ENCODE peak calls at places on chromosome 19, in ten cellular contexts. K, O, U, H, Q, P, F, J, T and D are unnamed samples.

GRCh38 chr19:49448432-49448786 is 3.2 kb downstream of the PIH1D1 start:
- DNase-seq in K (no peak), O (no peak), U (no peak), H (no peak), Q (no peak), P (no peak), F (no peak), J (no peak), T (no peak), D (no peak)

GRCh38 chr19:5929646-5930045 is 15.6 kb downstream of the CAPS start:
- DNase-seq in K (no peak), O (no peak), U (no peak), H (no peak), Q (no peak), P (no peak), F (no peak), J (no peak), T (no peak), D (no peak)

GRCh38 chr19:16867211-16867610 is 21.6 kb upstream of the F2RL3 start:
- DNase-seq in K (no peak), O (no peak), U (peak), H (no peak), Q (no peak), P (no peak), F (no peak), J (peak), T (no peak), D (no peak)

GRCh38 chr19:42376177-42376555 is 13.9 kb downstream of the CNFN start:
- DNase-seq in K (no peak), O (no peak), U (no peak), H (no peak), Q (no peak), P (no peak), F (no peak), J (no peak), T (no peak), D (no peak)

GRCh38 chr19:5641171-5641570 is 18.3 kb downstream of the SAFB start:
- DNase-seq in K (no peak), O (no peak), U (no peak), H (no peak), Q (no peak), P (no peak), F (no peak), J (no peak), T (no peak), D (no peak)

GRCh38 chr19:8145969-8146368 is 3.4 kb downstream of the FBN3 start:
- DNase-seq in K (no peak), O (peak), U (no peak), H (no peak), Q (no peak), P (no peak), F (peak), J (no peak), T (no peak), D (no peak)

GRCh38 chr19:7783991-7784421 is 21.0 kb downstream of the CLEC4M start:
- DNase-seq in K (no peak), O (peak), U (peak), H (peak), Q (no peak), P (peak), F (peak), J (peak), T (no peak), D (no peak)

GRCh38 chr19:55690109-55690768 is 15.2 kb downstream of the EPN1 start:
- DNase-seq in K (no peak), O (no peak), U (no peak), H (no peak), Q (no peak), P (no peak), F (peak), J (no peak), T (no peak), D (no peak)

GRCh38 chr19:49361438-49362047 is 673 bp downstream of the TEAD2 start:
- DNase-seq in K (peak), O (peak), U (peak), H (peak), Q (peak), P (peak), F (peak), J (peak), T (no peak), D (peak)

GRCh38 chr19:41621654-41622053 is 5.2 kb downstream of the CEACAM4 start:
- DNase-seq in K (no peak), O (peak), U (no peak), H (no peak), Q (no peak), P (no peak), F (no peak), J (no peak), T (no peak), D (no peak)

GRCh38 chr19:17149393-17150135 is 65.6 kb upstream of the USE1 start:
- DNase-seq in K (no peak), O (no peak), U (no peak), H (no peak), Q (no peak), P (no peak), F (no peak), J (no peak), T (no peak), D (no peak)

GRCh38 chr19:32865326-32865725 is 4.2 kb downstream of the SLC7A9 start:
- DNase-seq in K (no peak), O (no peak), U (no peak), H (no peak), Q (no peak), P (no peak), F (peak), J (no peak), T (no peak), D (no peak)

GRCh38 chr19:30322641-30323320 is 49.4 kb upstream of the ZNF536 start:
- DNase-seq in K (no peak), O (no peak), U (no peak), H (no peak), Q (no peak), P (no peak), F (no peak), J (no peak), T (no peak), D (no peak)

GRCh38 chr19:51861870-51862622 is 25.7 kb downstream of the ZNF577 start:
- DNase-seq in K (no peak), O (no peak), U (no peak), H (no peak), Q (no peak), P (no peak), F (no peak), J (no peak), T (no peak), D (no peak)

GRCh38 chr19:32570081-32570785 is 10.8 kb upstream of the PDCD5 start:
- DNase-seq in K (no peak), O (peak), U (peak), H (peak), Q (peak), P (peak), F (no peak), J (peak), T (no peak), D (peak)

GRCh38 chr19:10289836-10290438 is at the start of gene ICAM5:
- DNase-seq in K (no peak), O (no peak), U (no peak), H (no peak), Q (peak), P (no peak), F (no peak), J (no peak), T (no peak), D (no peak)

GRCh38 chr19:36837525-36837901 is 674 bp downstream of the ZNF790 start:
- DNase-seq in K (no peak), O (peak), U (no peak), H (no peak), Q (no peak), P (no peak), F (no peak), J (peak), T (no peak), D (no peak)

GRCh38 chr19:48962029-48962848 is 2.9 kb upstream of the FTL start:
- DNase-seq in K (peak), O (peak), U (no peak), H (peak), Q (peak), P (no peak), F (peak), J (peak), T (no peak), D (no peak)

GRCh38 chr19:28838909-28839308 is 374.0 kb downstream of the UQCRFS1 start:
- DNase-seq in K (no peak), O (no peak), U (no peak), H (no peak), Q (no peak), P (no peak), F (no peak), J (no peak), T (no peak), D (no peak)

GRCh38 chr19:48553676-48554384 is 1.9 kb downstream of the SULT2B1 start:
- DNase-seq in K (no peak), O (peak), U (peak), H (peak), Q (peak), P (no peak), F (no peak), J (peak), T (no peak), D (no peak)

GRCh38 chr19:8412783-8413592 is at the start of gene MARCHF2:
- DNase-seq in K (peak), O (peak), U (peak), H (peak), Q (peak), P (peak), F (peak), J (peak), T (peak), D (peak)

GRCh38 chr19:13817615-13818371 is 22.6 kb downstream of the ZSWIM4 start:
- DNase-seq in K (no peak), O (peak), U (no peak), H (peak), Q (peak), P (no peak), F (peak), J (no peak), T (no peak), D (no peak)

GRCh38 chr19:45814851-45815481 is at the start of gene RSPH6A:
- DNase-seq in K (no peak), O (no peak), U (no peak), H (no peak), Q (no peak), P (no peak), F (no peak), J (no peak), T (no peak), D (no peak)

GRCh38 chr19:47618771-47619170 is 9.8 kb downstream of the BICRA start:
- DNase-seq in K (peak), O (peak), U (peak), H (no peak), Q (peak), P (no peak), F (no peak), J (peak), T (no peak), D (peak)

GRCh38 chr19:10471909-10472308 is 31.2 kb downstream of the KEAP1 start:
- DNase-seq in K (no peak), O (peak), U (peak), H (no peak), Q (no peak), P (no peak), F (no peak), J (no peak), T (no peak), D (no peak)

GRCh38 chr19:5480427-5480836 is 25.2 kb downstream of the ZNRF4 start:
- DNase-seq in K (no peak), O (no peak), U (no peak), H (no peak), Q (peak), P (no peak), F (no peak), J (peak), T (no peak), D (no peak)

GRCh38 chr19:41785653-41786052 is 10.7 kb upstream of the CEACAM3 start:
- DNase-seq in K (no peak), O (peak), U (peak), H (peak), Q (peak), P (peak), F (peak), J (no peak), T (no peak), D (peak)

GRCh38 chr19:45569619-45570421 is 14.8 kb downstream of the OPA3 start:
- DNase-seq in K (peak), O (peak), U (peak), H (peak), Q (peak), P (no peak), F (no peak), J (peak), T (no peak), D (no peak)

GRCh38 chr19:6801397-6802086 is 29.0 kb downstream of the VAV1 start:
- DNase-seq in K (peak), O (peak), U (peak), H (peak), Q (peak), P (no peak), F (peak), J (peak), T (no peak), D (peak)

GRCh38 chr19:45451181-45451849 is 16.5 kb upstream of the FOSB start:
- DNase-seq in K (no peak), O (peak), U (peak), H (peak), Q (peak), P (no peak), F (no peak), J (no peak), T (no peak), D (no peak)

GRCh38 chr19:51807111-51807701 is 12.2 kb downstream of the FPR3 start:
- DNase-seq in K (no peak), O (peak), U (no peak), H (no peak), Q (peak), P (no peak), F (no peak), J (no peak), T (no peak), D (no peak)

GRCh38 chr19:23391239-23391638 is 4.0 kb downstream of the ZNF91 start:
- DNase-seq in K (no peak), O (no peak), U (no peak), H (no peak), Q (no peak), P (no peak), F (no peak), J (no peak), T (no peak), D (no peak)

GRCh38 chr19:49094505-49095482 is 9.5 kb downstream of the SNRNP70 start:
- DNase-seq in K (no peak), O (no peak), U (no peak), H (no peak), Q (no peak), P (no peak), F (no peak), J (no peak), T (no peak), D (peak)

GRCh38 chr19:41299046-41299754 is 10.8 kb upstream of the CCDC97 start:
- DNase-seq in K (no peak), O (peak), U (peak), H (no peak), Q (peak), P (no peak), F (no peak), J (no peak), T (no peak), D (no peak)

GRCh38 chr19:6806488-6806887 is 34.0 kb downstream of the VAV1 start:
- DNase-seq in K (no peak), O (no peak), U (no peak), H (no peak), Q (no peak), P (no peak), F (no peak), J (no peak), T (no peak), D (no peak)

GRCh38 chr19:54137913-54138776 is 583 bp downstream of the CNOT3 start:
- DNase-seq in K (no peak), O (no peak), U (no peak), H (no peak), Q (peak), P (no peak), F (peak), J (no peak), T (no peak), D (no peak)
- TF ChIP-seq CTCF in K (no peak), O (no peak), U (no peak), H (no peak), Q (peak), P (peak), F (no peak), J (no peak), T (no peak), D (peak)

GRCh38 chr19:38975214-38975860 is at the start of gene FBXO17:
- DNase-seq in K (peak), O (peak), U (peak), H (peak), Q (peak), P (no peak), F (peak), J (peak), T (no peak), D (no peak)
- H3K4me3 ChIP-seq in K (peak), O (no peak), U (peak), H (peak), Q (peak), P (peak), F (peak), J (peak), T (peak), D (peak)

GRCh38 chr19:34232566-34233481 is 21.5 kb upstream of the GARRE1 start:
- DNase-seq in K (peak), O (peak), U (peak), H (no peak), Q (no peak), P (peak), F (no peak), J (peak), T (no peak), D (no peak)
- H3K27ac ChIP-seq in K (no peak), O (peak), U (peak), H (no peak), Q (peak), P (peak), F (no peak), J (peak), T (peak), D (peak)

GRCh38 chr19:4046946-4047683 is 19.6 kb downstream of the ZBTB7A start:
- DNase-seq in K (no peak), O (no peak), U (no peak), H (no peak), Q (no peak), P (no peak), F (no peak), J (no peak), T (no peak), D (no peak)
- TF ChIP-seq CTCF in K (no peak), O (no peak), U (no peak), H (no peak), Q (no peak), P (no peak), F (no peak), J (no peak), T (no peak), D (no peak)

DNA sequence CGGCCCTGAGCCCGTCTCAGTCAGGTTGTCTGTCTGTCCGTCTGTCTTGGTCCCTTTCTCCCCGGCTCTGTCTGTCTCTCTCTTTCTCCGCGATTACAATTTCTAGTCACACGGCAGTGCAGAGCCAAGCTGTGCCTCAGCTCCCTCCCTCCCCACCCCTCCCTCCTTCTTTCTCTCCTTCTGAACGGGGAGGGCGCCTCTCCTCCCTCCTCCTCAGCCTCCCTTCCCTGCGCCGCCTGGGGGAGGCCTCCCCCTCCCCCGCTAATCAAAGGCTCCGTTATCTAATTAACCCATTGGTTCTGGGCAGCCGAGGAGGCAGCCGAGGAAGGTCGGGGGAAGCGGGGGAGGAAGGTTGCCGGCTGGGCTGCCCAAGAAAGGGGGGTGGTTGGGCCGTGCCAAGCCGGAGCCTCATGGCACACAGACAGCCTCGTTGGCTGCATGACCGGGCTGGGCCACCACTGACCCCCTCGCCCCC is 16.5 kb downstream of the LRRC4B start:
- DNase-seq in K (no peak), O (no peak), U (no peak), H (no peak), Q (no peak), P (no peak), F (no peak), J (no peak), T (no peak), D (no peak)
- H3K4me3 ChIP-seq in K (peak), O (no peak), U (no peak), H (no peak), Q (no peak), P (no peak), F (no peak), J (no peak), T (peak), D (no peak)

GRCh38 chr19:11987405-11988231 is 22.8 kb downstream of the ZNF763 start:
- DNase-seq in K (peak), O (peak), U (peak), H (peak), Q (peak), P (peak), F (peak), J (peak), T (peak), D (peak)
- H3K27ac ChIP-seq in K (peak), O (peak), U (peak), H (peak), Q (peak), P (peak), F (peak), J (peak), T (peak), D (peak)

DNA sequence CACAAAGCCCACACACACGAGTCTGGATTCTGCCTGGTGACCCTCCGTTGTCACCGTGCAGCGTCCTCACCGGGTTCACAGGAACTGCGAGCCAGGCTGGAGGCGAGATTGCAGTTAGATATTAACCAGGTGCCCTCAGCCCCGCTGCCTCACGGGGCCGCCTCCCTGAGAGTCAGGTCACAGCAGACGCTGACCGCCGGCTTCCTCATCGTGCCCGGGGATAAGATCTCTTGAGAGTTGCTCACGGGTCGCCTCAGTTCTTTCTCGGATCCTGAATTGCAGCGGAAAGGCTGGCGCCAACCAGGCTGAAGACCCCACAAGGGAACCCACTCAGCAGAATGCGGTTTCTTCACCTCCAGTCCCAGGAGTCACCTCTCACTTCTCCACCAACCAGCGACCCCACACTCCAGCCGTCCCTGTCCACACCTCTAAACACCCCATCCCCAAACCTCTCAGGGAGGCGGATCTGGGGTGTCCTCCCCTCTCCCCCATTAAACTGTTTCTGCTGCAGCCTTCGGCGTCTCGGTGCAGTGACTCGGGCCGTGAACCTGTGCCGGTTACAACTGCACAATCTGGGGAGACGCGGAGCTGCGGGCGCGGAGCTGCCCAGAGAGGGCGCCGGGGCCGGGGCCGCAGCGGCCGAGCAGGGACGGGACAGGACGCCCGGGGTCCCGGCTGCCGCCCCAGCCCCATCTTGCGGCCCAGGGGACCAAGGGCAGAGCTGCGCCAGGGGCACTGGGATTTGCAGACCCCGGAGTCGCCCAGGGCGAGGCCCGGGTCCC is 591 bp downstream of the ZNF823 start:
- DNase-seq in K (peak), O (peak), U (peak), H (peak), Q (peak), P (no peak), F (peak), J (peak), T (peak), D (peak)
- TF ChIP-seq CTCF in K (no peak), O (peak), U (no peak), H (no peak), Q (no peak), P (no peak), F (peak), J (no peak), T (no peak), D (no peak)

GRCh38 chr19:15199219-15199651 is 1.6 kb downstream of the NOTCH3 start:
- DNase-seq in K (no peak), O (no peak), U (no peak), H (no peak), Q (no peak), P (no peak), F (no peak), J (no peak), T (no peak), D (no peak)
- H3K4me3 ChIP-seq in K (peak), O (no peak), U (no peak), H (peak), Q (no peak), P (peak), F (peak), J (no peak), T (peak), D (peak)

GRCh38 chr19:53549354-53549753 is 11.4 kb downstream of the ZNF331 start:
- DNase-seq in K (no peak), O (peak), U (peak), H (no peak), Q (no peak), P (no peak), F (no peak), J (no peak), T (no peak), D (no peak)
- H3K27ac ChIP-seq in K (no peak), O (no peak), U (peak), H (no peak), Q (peak), P (no peak), F (peak), J (no peak), T (peak), D (peak)